ENCODE peak calls at places on chromosomes 3 and 15, in ten cellular contexts. J is fibroblast of lung; O is lung; E is hepatocyte; H is esophagus squamous epithelium; U is neuronal stem cell; V is PC-3; T is IMR-90; Z is CD4-positive, alpha-beta memory T cell; I is ovary. L is an unnamed sample.

GRCh38 chr3:114902691-114903101 is 244.4 kb downstream of the ZBTB20 start:
- DNase-seq in O (no peak), H (no peak), J (no peak), I (no peak), U (peak; percentile 32), T (peak; percentile 4), V (no peak), Z (no peak), E (peak; percentile 8), L (no peak)

GRCh38 chr3:129616713-129617112 is 10.2 kb upstream of the PLXND1 start:
- DNase-seq in U (no peak), V (no peak), J (peak; percentile 55), Z (no peak), O (no peak), H (no peak), E (no peak), T (peak; percentile 83), I (no peak), L (no peak)

GRCh38 chr3:158659454-158660237 is 12.8 kb downstream of the LXN start:
- DNase-seq in O (peak; percentile 51), Z (peak; percentile 55), T (peak; percentile 86), U (peak; percentile 8), V (peak; percentile 70), I (peak; percentile 36), H (no peak), J (peak; percentile 77), E (peak; percentile 78), L (peak; percentile 41)

GRCh38 chr3:194840661-194841514 is 155.2 kb downstream of the FAM43A start:
- DNase-seq in O (no peak), U (no peak), H (no peak), I (no peak), E (peak; percentile 58), J (peak; percentile 72), T (peak; percentile 16), V (peak; percentile 75), Z (no peak), L (no peak)

GRCh38 chr3:77102916-77103769 is 63.2 kb downstream of the ROBO2 start:
- DNase-seq in Z (no peak), E (no peak), I (no peak), V (no peak), J (peak; percentile 36), H (no peak), O (no peak), T (peak; percentile 39), U (no peak), L (no peak)

GRCh38 chr15:80068578-80068977 is 9.1 kb downstream of the ZFAND6 start:
- DNase-seq in U (no peak), O (no peak), J (peak; percentile 50), T (peak; percentile 54), I (no peak), Z (no peak), H (no peak), V (no peak), E (no peak), L (peak; percentile 13)

GRCh38 chr3:60399861-60400845 is 851.1 kb downstream of the FHIT start:
- DNase-seq in U (no peak), O (no peak), V (peak; percentile 10), T (peak; percentile 3), I (no peak), Z (no peak), H (no peak), E (no peak), J (peak; percentile 29), L (no peak)

GRCh38 chr3:184391266-184391665 is 11.4 kb downstream of the CHRD start:
- DNase-seq in E (no peak), I (no peak), T (no peak), J (no peak), Z (no peak), O (no peak), H (no peak), V (no peak), U (no peak), L (no peak)

GRCh38 chr3:71865727-71866126 is 80.8 kb upstream of the PROK2 start:
- DNase-seq in Z (no peak), H (no peak), E (no peak), T (no peak), J (no peak), O (no peak), U (no peak), I (no peak), V (peak; percentile 6), L (no peak)

GRCh38 chr3:71858493-71859127 is 73.7 kb upstream of the PROK2 start:
- DNase-seq in J (no peak), I (no peak), V (no peak), U (no peak), E (no peak), T (no peak), O (no peak), Z (no peak), H (no peak), L (no peak)

GRCh38 chr3:71862374-71863145 is 77.6 kb upstream of the PROK2 start:
- DNase-seq in Z (no peak), U (no peak), O (no peak), I (no peak), T (no peak), J (no peak), E (no peak), H (no peak), V (no peak), L (no peak)

GRCh38 chr3:71859128-71859519 is 74.2 kb upstream of the PROK2 start:
- DNase-seq in T (no peak), H (no peak), I (no peak), Z (peak; percentile 53), U (peak; percentile 14), E (peak; percentile 59), J (peak; percentile 1), O (no peak), V (peak; percentile 68), L (no peak)

DNA sequence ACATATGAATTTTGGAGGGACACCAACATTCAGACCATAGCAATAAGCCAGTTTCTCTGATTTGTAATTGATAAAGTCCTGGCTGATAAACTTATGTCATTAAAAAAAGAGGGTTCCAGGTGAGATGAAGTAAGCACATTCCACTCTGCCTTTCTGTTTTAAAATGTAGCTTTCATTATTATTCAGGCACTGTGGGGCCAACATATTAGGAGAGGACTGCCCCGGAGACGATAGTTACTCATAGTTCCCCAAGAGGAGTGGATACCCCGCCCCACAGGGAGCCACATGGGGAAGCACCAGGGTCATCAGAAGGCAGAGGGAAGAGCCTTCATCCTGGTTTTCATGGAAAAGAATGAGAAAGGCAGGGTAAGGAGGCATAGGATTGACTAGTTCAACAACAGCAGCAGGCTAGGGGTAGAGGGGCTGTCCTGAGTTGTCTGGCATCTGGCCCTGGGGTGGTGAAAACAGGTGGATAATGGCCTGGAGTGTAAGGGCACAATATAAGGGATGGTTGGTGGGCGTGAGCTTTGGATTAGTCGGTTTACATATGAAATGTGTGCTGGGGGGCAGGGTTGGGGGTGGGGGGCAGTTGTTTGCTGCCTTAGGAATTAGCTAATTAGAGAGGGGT is 78.7 kb upstream of the PROK2 start:
- DNase-seq in V (no peak), E (no peak), Z (no peak), U (no peak), I (no peak), J (no peak), T (no peak), O (no peak), H (no peak), L (no peak)
- H3K27ac ChIP-seq in V (no peak overlapping the region), E (no peak overlapping the region), Z (no peak overlapping the region), U (no peak overlapping the region), I (no peak overlapping the region), J (no peak overlapping the region), T (no peak overlapping the region), O (no peak overlapping the region), H (no peak overlapping the region), L (no peak overlapping the region)

DNA sequence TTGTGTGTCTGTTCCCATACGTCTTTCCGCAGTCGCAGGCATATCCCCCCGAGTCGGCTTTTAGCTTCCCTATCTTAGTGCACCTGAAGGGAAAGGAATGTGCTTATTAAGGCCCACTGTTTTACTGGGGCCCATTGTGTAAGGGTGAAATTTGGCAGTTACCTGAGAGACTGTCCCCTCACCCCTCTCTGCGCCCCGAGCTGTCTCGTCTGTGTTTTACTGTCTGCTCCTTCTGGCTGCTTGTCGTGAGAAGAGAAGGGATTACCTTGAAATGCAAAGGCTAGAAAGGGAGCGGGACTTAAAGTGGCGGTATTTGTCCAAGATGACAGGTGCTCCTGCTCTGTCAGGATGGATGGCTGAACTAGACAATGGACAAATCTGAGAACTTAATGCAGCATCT is 233.0 kb upstream of the POU1F1 start:
- DNase-seq in T (no peak), H (no peak), I (no peak), J (no peak), Z (no peak), O (no peak), E (no peak), V (no peak), U (no peak), L (no peak)
- H3K36me3 ChIP-seq in T (no peaks in the 10 kb centered on the region), H (no peaks in the 10 kb centered on the region), I (no peaks in the 10 kb centered on the region), J (no peaks in the 10 kb centered on the region), Z (no peaks in the 10 kb centered on the region), O (no peaks in the 10 kb centered on the region), E (no peaks in the 10 kb centered on the region), V (no peaks in the 10 kb centered on the region), U (no peaks in the 10 kb centered on the region), L (no peaks in the 10 kb centered on the region)

GRCh38 chr3:104291437-104291851 is 1075.3 kb upstream of the ALCAM start:
- DNase-seq in Z (no peak), I (no peak), J (peak; percentile 3), V (no peak), T (no peak), E (no peak), H (no peak), O (no peak), U (no peak), L (no peak)
- H3K27ac ChIP-seq in Z (peak overlapping the region; percentile 15), I (no peak overlapping the region), J (no peak overlapping the region), V (no peak overlapping the region), T (no peak overlapping the region), E (no peak overlapping the region), H (no peak overlapping the region), O (no peak overlapping the region), U (no peak overlapping the region), L (no peak overlapping the region)

GRCh38 chr3:47394867-47395266 is 14.0 kb downstream of the PTPN23 start:
- DNase-seq in E (no peak), O (no peak), T (peak; percentile 36), U (no peak), I (no peak), V (no peak), H (no peak), Z (no peak), J (no peak), L (peak; percentile 86)

GRCh38 chr3:47404420-47404819 is 23.6 kb downstream of the PTPN23 start:
- DNase-seq in T (no peak), U (no peak), V (no peak), H (no peak), Z (no peak), O (no peak), I (no peak), E (no peak), J (peak; percentile 29), L (no peak)

GRCh38 chr3:47399016-47399415 is 18.2 kb downstream of the PTPN23 start:
- DNase-seq in T (no peak), O (no peak), E (no peak), H (no peak), Z (no peak), V (no peak), J (no peak), I (no peak), U (no peak), L (no peak)

GRCh38 chr3:47398218-47398617 is 17.4 kb downstream of the PTPN23 start:
- DNase-seq in H (no peak), I (no peak), U (no peak), V (no peak), E (no peak), J (no peak), O (no peak), T (peak; percentile 81), Z (no peak), L (no peak)

DNA sequence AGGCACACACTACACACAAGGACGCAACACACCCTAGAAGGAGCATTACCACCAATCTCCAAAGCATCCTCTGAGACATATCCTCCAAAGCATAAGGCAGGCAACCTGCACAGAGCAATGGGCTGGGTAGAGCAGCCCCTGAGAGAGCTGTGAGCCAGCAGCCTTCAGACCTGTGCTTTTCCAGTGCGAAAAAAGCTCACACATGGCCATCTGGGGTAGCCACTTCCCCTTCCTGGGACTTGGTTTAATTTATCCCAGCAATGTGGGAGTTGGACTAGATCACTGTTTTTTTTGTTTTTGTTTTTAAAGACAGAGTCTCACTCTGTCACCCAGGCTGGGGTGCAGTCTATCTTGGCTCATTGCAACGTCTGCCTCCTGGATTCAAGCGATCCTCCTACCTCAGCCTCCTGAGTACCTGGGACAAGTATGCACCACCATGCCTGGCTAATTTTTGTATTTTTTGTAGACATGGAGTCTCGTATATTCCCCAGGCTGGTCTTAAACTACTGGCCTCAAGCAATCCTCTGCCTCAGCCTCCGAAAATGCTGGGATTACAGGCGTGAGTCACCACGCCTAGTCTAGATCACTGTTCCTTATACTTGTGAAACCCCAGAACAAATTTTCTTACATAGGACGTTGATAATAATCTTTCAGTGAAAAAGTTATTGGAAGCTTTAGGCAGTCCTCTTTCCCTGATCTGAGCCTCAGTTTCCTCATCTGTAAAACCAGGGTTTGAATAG is 18.9 kb downstream of the PTPN23 start:
- DNase-seq in V (no peak), J (no peak), E (no peak), O (no peak), U (no peak), I (no peak), Z (no peak), T (peak; percentile 32), H (no peak), L (no peak)
- H3K36me3 ChIP-seq in V (peaks cover 16% of the 10 kb centered on the region), J (peaks cover 8% of the 10 kb centered on the region), E (no peaks in the 10 kb centered on the region), O (peaks cover 20% of the 10 kb centered on the region), U (no peaks in the 10 kb centered on the region), I (no peaks in the 10 kb centered on the region), Z (peaks cover 10% of the 10 kb centered on the region), T (peaks cover 10% of the 10 kb centered on the region), H (no peaks in the 10 kb centered on the region), L (peaks cover 36% of the 10 kb centered on the region)

L was measured in WERI-Rb-1.